ENCODE peak calls at places on chromosomes 3 and 15, in six cellular contexts. One of them, this sample, is unnamed.

GRCh38 chr3:35088943-35089342 is 550.4 kb upstream of the ARPP21 start:
- DNase-seq in CD4-positive, CD25-positive, alpha-beta regulatory T cell: no peak
- DNase-seq in ELR: no peak
- DNase-seq in MCF 10A: no peak
- DNase-seq in T-helper 2 cell: no peak
- DNase-seq in fibroblast of mammary gland: no peak
- DNase-seq in this sample: no peak

GRCh38 chr3:42265059-42265991 is 660 bp downstream of the CCK start:
- DNase-seq in fibroblast of mammary gland: peak
- DNase-seq in MCF 10A: no peak
- DNase-seq in ELR: no peak
- DNase-seq in CD4-positive, CD25-positive, alpha-beta regulatory T cell: no peak
- DNase-seq in T-helper 2 cell: no peak
- DNase-seq in this sample: peak

GRCh38 chr15:65804252-65804931 is 12.3 kb upstream of the DENND4A start:
- DNase-seq in ELR: no peak
- DNase-seq in CD4-positive, CD25-positive, alpha-beta regulatory T cell: no peak
- DNase-seq in T-helper 2 cell: no peak
- DNase-seq in MCF 10A: peak
- DNase-seq in fibroblast of mammary gland: peak
- DNase-seq in this sample: no peak

GRCh38 chr3:104176706-104177105 is 1190.0 kb upstream of the ALCAM start:
- DNase-seq in CD4-positive, CD25-positive, alpha-beta regulatory T cell: no peak
- DNase-seq in MCF 10A: no peak
- DNase-seq in fibroblast of mammary gland: no peak
- DNase-seq in T-helper 2 cell: no peak
- DNase-seq in ELR: peak
- DNase-seq in this sample: no peak

GRCh38 chr3:172201136-172201989 is 162.0 kb downstream of the FNDC3B start:
- DNase-seq in CD4-positive, CD25-positive, alpha-beta regulatory T cell: no peak
- DNase-seq in MCF 10A: peak
- DNase-seq in ELR: peak
- DNase-seq in fibroblast of mammary gland: peak
- DNase-seq in T-helper 2 cell: no peak
- DNase-seq in this sample: no peak

GRCh38 chr3:160735801-160736200 is 20.2 kb upstream of the PPM1L start:
- DNase-seq in ELR: no peak
- DNase-seq in T-helper 2 cell: no peak
- DNase-seq in MCF 10A: no peak
- DNase-seq in CD4-positive, CD25-positive, alpha-beta regulatory T cell: no peak
- DNase-seq in fibroblast of mammary gland: no peak
- DNase-seq in this sample: no peak

GRCh38 chr3:197151562-197151961 is 121.9 kb upstream of the MELTF start:
- DNase-seq in MCF 10A: peak
- DNase-seq in T-helper 2 cell: no peak
- DNase-seq in CD4-positive, CD25-positive, alpha-beta regulatory T cell: no peak
- DNase-seq in ELR: peak
- DNase-seq in fibroblast of mammary gland: peak
- DNase-seq in this sample: no peak

GRCh38 chr3:17740703-17741102 is 1.7 kb downstream of the TBC1D5 start:
- DNase-seq in T-helper 2 cell: no peak
- DNase-seq in MCF 10A: peak
- DNase-seq in CD4-positive, CD25-positive, alpha-beta regulatory T cell: no peak
- DNase-seq in ELR: peak
- DNase-seq in fibroblast of mammary gland: peak
- DNase-seq in this sample: no peak

GRCh38 chr3:85560088-85560790 is 601.5 kb downstream of the CADM2 start:
- DNase-seq in T-helper 2 cell: no peak
- DNase-seq in CD4-positive, CD25-positive, alpha-beta regulatory T cell: no peak
- DNase-seq in fibroblast of mammary gland: peak
- DNase-seq in ELR: no peak
- DNase-seq in MCF 10A: peak
- DNase-seq in this sample: no peak

GRCh38 chr15:81723758-81724157 is 322.1 kb downstream of the MEX3B start:
- DNase-seq in fibroblast of mammary gland: no peak
- DNase-seq in MCF 10A: no peak
- DNase-seq in CD4-positive, CD25-positive, alpha-beta regulatory T cell: no peak
- DNase-seq in ELR: no peak
- DNase-seq in T-helper 2 cell: no peak
- DNase-seq in this sample: no peak

GRCh38 chr15:63212050-63212973 is 22.9 kb downstream of the RAB8B start:
- DNase-seq in ELR: peak
- DNase-seq in CD4-positive, CD25-positive, alpha-beta regulatory T cell: peak
- DNase-seq in MCF 10A: peak
- DNase-seq in fibroblast of mammary gland: peak
- DNase-seq in T-helper 2 cell: no peak
- DNase-seq in this sample: peak

GRCh38 chr3:179544981-179545645 is 17.6 kb upstream of the ACTL6A start:
- DNase-seq in fibroblast of mammary gland: peak
- DNase-seq in T-helper 2 cell: no peak
- DNase-seq in MCF 10A: peak
- DNase-seq in CD4-positive, CD25-positive, alpha-beta regulatory T cell: no peak
- DNase-seq in ELR: peak
- DNase-seq in this sample: no peak

GRCh38 chr3:9826815-9827574 is 16.8 kb downstream of the RPUSD3 start:
- DNase-seq in T-helper 2 cell: no peak
- DNase-seq in fibroblast of mammary gland: peak
- DNase-seq in CD4-positive, CD25-positive, alpha-beta regulatory T cell: peak
- DNase-seq in ELR: peak
- DNase-seq in MCF 10A: peak
- DNase-seq in this sample: no peak

GRCh38 chr15:91953432-91953831 is 99.9 kb downstream of the SLCO3A1 start:
- DNase-seq in MCF 10A: peak
- DNase-seq in CD4-positive, CD25-positive, alpha-beta regulatory T cell: no peak
- DNase-seq in fibroblast of mammary gland: no peak
- DNase-seq in T-helper 2 cell: no peak
- DNase-seq in ELR: no peak
- DNase-seq in this sample: no peak

GRCh38 chr15:67023517-67024321 is 41.7 kb upstream of the SMAD3 start:
- DNase-seq in fibroblast of mammary gland: no peak
- DNase-seq in MCF 10A: peak
- DNase-seq in T-helper 2 cell: no peak
- DNase-seq in CD4-positive, CD25-positive, alpha-beta regulatory T cell: no peak
- DNase-seq in ELR: no peak
- DNase-seq in this sample: no peak

GRCh38 chr15:60790641-60791040 is 311.7 kb upstream of the ICE2 start:
- DNase-seq in T-helper 2 cell: no peak
- DNase-seq in CD4-positive, CD25-positive, alpha-beta regulatory T cell: no peak
- DNase-seq in MCF 10A: peak
- DNase-seq in fibroblast of mammary gland: no peak
- DNase-seq in ELR: no peak
- DNase-seq in this sample: no peak

This sample was measured in GM13977.